ENCODE peak calls at places on chromosomes 11 and 22, in six cellular contexts. G, W, F, B, S and T are unnamed samples.

GRCh38 chr11:31529701-31530100 is 20.1 kb downstream of the ELP4 start:
- DNase-seq in W (no peak), S (no peak), G (no peak), F (no peak), B (no peak), T (no peak)

GRCh38 chr11:550021-550745 is 10.4 kb downstream of the LMNTD2 start:
- DNase-seq in B (no peak), W (no peak), S (no peak), G (no peak), F (no peak), T (no peak)

GRCh38 chr22:49705631-49706352 is 121.9 kb downstream of the BRD1 start:
- DNase-seq in W (no peak), B (no peak), G (no peak), S (no peak), F (no peak), T (no peak)

GRCh38 chr11:86588566-86589090 is 83.8 kb downstream of the ME3 start:
- DNase-seq in W (no peak), S (no peak), B (peak; percentile 22), G (no peak), F (no peak), T (no peak)

GRCh38 chr22:40385041-40385782 is 14.8 kb downstream of the SGSM3 start:
- DNase-seq in G (no peak), S (no peak), F (no peak), W (peak; percentile 17), B (no peak), T (no peak)

GRCh38 chr11:78910322-78910721 is 335.7 kb upstream of the NARS2 start:
- DNase-seq in W (no peak), F (no peak), S (no peak), B (no peak), G (no peak), T (no peak)

GRCh38 chr11:17519486-17519885 is 24.7 kb downstream of the USH1C start:
- DNase-seq in G (no peak), F (no peak), W (no peak), S (no peak), B (no peak), T (no peak)

GRCh38 chr22:22761606-22761962 is 117.2 kb downstream of the GGTLC2 start:
- DNase-seq in G (no peak), W (no peak), S (no peak), F (no peak), B (no peak), T (no peak)

GRCh38 chr22:44024288-44024908 is at the start of gene PARVB:
- DNase-seq in S (no peak), B (peak; percentile 12), F (peak; percentile 61), W (peak; percentile 15), G (no peak), T (no peak)

GRCh38 chr11:120536797-120537169 is 25.2 kb downstream of the GRIK4 start:
- DNase-seq in S (no peak), B (no peak), G (no peak), W (no peak), F (no peak), T (no peak)

GRCh38 chr11:116613201-116613910 is 159.4 kb downstream of the BUD13 start:
- DNase-seq in S (no peak), B (no peak), W (no peak), G (no peak), F (no peak), T (no peak)

GRCh38 chr11:32068134-32068533 is 22.7 kb upstream of the RCN1 start:
- DNase-seq in F (no peak), G (no peak), B (peak; percentile 63), W (no peak), S (no peak), T (no peak)

GRCh38 chr11:131666006-131666405 is 295.6 kb downstream of the NTM start:
- DNase-seq in W (no peak), S (no peak), F (peak; percentile 33), G (no peak), B (no peak), T (no peak)

GRCh38 chr22:30206964-30207363 is 39.6 kb downstream of the LIF start:
- DNase-seq in B (peak; percentile 93), W (peak; percentile 92), G (peak; percentile 65), F (peak; percentile 94), S (no peak), T (peak; percentile 85)

GRCh38 chr11:31956310-31956709 is 134.6 kb upstream of the RCN1 start:
- DNase-seq in F (no peak), W (no peak), S (no peak), B (peak; percentile 7), G (no peak), T (no peak)